ENCODE peak calls at places on chromosomes 11 and 22, in eight cellular contexts. R is fibroblast of pulmonary artery, I is fibroblast of villous mesenchyme, O is mesothelial cell of epicardium, G is AG04450, M is AG04449, C is cardiac muscle cell, Y is ascending aorta. D is an unnamed sample.
A peak's percentile ranks its signal among the peaks of the same experiment; 100 is the strongest.

GRCh38 chr22:25054943-25055511 is 102.5 kb downstream of the KIAA1671 start:
- DNase-seq in M (no peak), Y (no peak), I (no peak), R (no peak), O (no peak), G (no peak), C (no peak), D (peak; percentile 67)

GRCh38 chr22:22709719-22710445 is 65.5 kb downstream of the GGTLC2 start:
- DNase-seq in O (no peak), M (no peak), G (no peak), C (no peak), R (no peak), Y (no peak), I (no peak), D (no peak)

GRCh38 chr11:14112721-14113120 is 150.2 kb downstream of the SPON1 start:
- DNase-seq in M (no peak), G (no peak), I (no peak), R (no peak), O (no peak), Y (no peak), C (no peak), D (no peak)

GRCh38 chr11:93085097-93085496 is 112.7 kb downstream of the SLC36A4 start:
- DNase-seq in R (no peak), C (no peak), Y (no peak), O (no peak), M (no peak), G (no peak), I (no peak), D (no peak)

GRCh38 chr11:107679255-107680024 is 32.4 kb downstream of the SLN start:
- DNase-seq in R (no peak), G (no peak), C (no peak), O (no peak), Y (no peak), M (no peak), I (no peak), D (no peak)

GRCh38 chr11:7278314-7278917 is 26.7 kb downstream of the SYT9 start:
- DNase-seq in C (peak; percentile 53), M (no peak), Y (no peak), R (peak; percentile 57), G (no peak), I (peak; percentile 41), O (no peak), D (no peak)

GRCh38 chr11:76859708-76860233 is 947 bp upstream of the ACER3 start:
- DNase-seq in Y (no peak), R (no peak), O (no peak), C (no peak), M (no peak), I (no peak), G (no peak), D (no peak)

GRCh38 chr11:122556605-122557004 is 98.9 kb upstream of the UBASH3B start:
- DNase-seq in G (no peak), R (no peak), Y (no peak), M (no peak), O (peak; percentile 71), I (no peak), C (peak; percentile 43), D (no peak)

GRCh38 chr11:59012942-59013256 is 73.2 kb upstream of the GLYATL1B start:
- DNase-seq in O (no peak), R (no peak), C (no peak), M (no peak), Y (no peak), I (no peak), G (no peak), D (no peak)

GRCh38 chr11:8063319-8063718 is 17.7 kb upstream of the TUB start:
- DNase-seq in M (no peak), Y (no peak), I (peak; percentile 30), C (no peak), O (no peak), G (no peak), R (peak; percentile 33), D (no peak)

GRCh38 chr11:79092791-79093313 is 348.0 kb downstream of the TENM4 start:
- DNase-seq in O (no peak), M (peak; percentile 99), R (peak; percentile 99), G (peak; percentile 99), I (peak; percentile 88), Y (no peak), C (no peak), D (no peak)

GRCh38 chr11:76791861-76792260 is 8.7 kb downstream of the TSKU start:
- DNase-seq in G (no peak), Y (no peak), C (no peak), I (peak; percentile 85), M (no peak), R (peak; percentile 53), O (no peak), D (no peak)

GRCh38 chr11:123062892-123063395 is 1.0 kb upstream of the HSPA8 start:
- DNase-seq in C (peak; percentile 52), M (no peak), G (peak; percentile 11), Y (no peak), R (peak; percentile 58), I (peak; percentile 62), O (no peak), D (no peak)

GRCh38 chr11:45100338-45100737 is 46.1 kb upstream of the PRDM11 start:
- DNase-seq in M (no peak), O (no peak), G (no peak), I (peak; percentile 36), R (peak; percentile 55), C (no peak), Y (no peak), D (no peak)

GRCh38 chr11:10318527-10318802 is 13.6 kb downstream of the ADM start:
- DNase-seq in Y (no peak), O (no peak), C (no peak), I (no peak), R (no peak), M (no peak), G (no peak), D (no peak)

GRCh38 chr11:27723685-27724084 is 23.4 kb upstream of the BDNF start:
- DNase-seq in G (no peak), R (no peak), Y (no peak), C (no peak), M (no peak), O (no peak), I (no peak), D (no peak)

GRCh38 chr11:56693428-56693827 is 5.5 kb upstream of the OR9G1 start:
- DNase-seq in I (no peak), G (no peak), Y (no peak), M (no peak), O (no peak), C (no peak), R (no peak), D (no peak)

DNA sequence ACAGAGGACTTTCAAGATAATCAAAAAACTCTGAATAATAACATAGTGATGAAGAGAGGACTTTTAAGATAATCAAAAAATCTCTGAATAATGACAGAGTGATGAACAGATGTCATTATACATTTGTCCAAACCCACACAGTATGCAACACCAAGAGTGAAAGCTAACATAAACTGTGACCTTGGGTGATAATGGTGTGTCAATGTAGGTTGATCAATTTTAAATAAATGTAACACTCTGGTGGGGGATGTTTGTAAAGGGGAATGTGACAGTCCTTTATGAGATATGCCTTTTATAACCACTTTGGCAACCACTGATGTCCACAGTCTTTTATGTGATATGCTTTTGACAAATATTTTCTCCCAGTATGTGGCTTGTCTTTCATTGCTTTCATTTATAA is 10.3 kb upstream of the OR9G1 start:
- DNase-seq in G (no peak), C (no peak), O (no peak), R (no peak), Y (no peak), M (no peak), I (no peak), D (no peak)
- TF ChIP-seq CTCF in G (no peak), C (no peak), O (no peak), R (no peak), Y (no peak), M (no peak), I (no peak), D (no peak)

GRCh38 chr11:1514349-1515061 is 27.9 kb upstream of the MOB2 start:
- DNase-seq in M (no peak), I (no peak), G (no peak), C (no peak), O (no peak), Y (no peak), R (no peak), D (no peak)
- TF ChIP-seq CTCF in M (no peak), I (no peak), G (no peak), C (no peak), O (no peak), Y (no peak), R (no peak), D (no peak)

DNA sequence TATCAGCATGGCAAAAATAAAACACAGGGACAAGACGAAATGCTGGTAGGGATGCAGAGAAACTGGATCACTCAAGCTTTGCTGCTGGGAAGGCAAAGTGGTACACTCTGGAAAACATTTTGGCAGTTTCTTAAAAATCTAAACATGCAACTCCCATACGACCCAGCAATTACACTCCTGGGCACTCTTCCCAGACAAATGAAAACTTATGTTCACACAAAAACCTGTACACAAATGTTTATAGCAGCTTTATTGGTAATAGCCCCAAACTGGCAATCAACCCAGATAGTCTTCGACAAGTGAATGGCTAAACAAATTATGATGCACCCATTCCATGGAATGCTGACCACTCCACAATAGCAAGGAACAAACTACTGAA is 35.8 kb upstream of the PRR5 start:
- DNase-seq in M (no peak), Y (no peak), I (no peak), R (no peak), G (no peak), O (no peak), C (no peak), D (no peak)
- TF ChIP-seq CTCF in M (no peak), Y (no peak), I (no peak), R (no peak), G (no peak), O (no peak), C (no peak), D (no peak)

DNA sequence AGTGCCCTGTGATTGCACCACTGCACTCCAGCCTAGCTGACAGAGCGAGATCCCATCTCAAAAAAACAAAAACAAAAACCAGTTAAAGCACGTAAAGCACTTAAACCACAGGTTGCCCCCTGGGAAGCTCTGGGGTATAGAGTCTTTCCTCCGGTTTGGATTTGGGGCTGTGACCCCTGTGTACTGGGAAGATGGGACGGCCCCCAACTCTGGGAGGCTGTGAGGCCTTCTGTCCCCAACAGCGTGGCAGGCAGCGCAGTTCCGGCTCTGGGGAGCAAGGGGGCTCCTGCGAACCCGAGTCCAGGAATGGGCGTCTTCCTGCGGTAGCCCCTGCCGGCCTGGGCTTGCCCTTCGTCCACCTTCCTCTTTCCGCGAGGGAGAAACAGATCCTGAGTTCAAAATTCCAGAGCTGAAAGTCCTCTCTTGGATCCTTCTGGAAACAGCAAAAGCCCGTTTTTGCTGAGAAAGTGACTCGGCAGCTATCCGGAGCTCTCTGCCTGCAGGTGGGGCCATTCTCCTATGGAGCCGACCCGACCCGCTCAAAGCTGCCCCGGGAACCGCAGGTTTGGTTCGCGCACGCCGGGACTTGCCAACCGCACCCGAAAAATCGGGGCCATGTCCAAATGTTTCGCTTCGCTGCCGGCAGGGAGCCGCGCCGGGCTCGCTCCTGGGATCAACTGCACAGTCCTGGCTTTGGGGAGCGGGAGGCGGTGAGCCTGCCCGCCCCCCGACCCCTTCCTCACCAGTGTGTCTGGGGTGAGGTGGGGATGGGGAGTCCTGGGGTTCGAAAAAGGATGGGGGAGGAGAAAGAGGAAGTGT is 36.3 kb upstream of the POLA2 start:
- DNase-seq in C (peak; percentile 49), R (peak; percentile 66), O (no peak), G (peak; percentile 6), Y (no peak), I (peak; percentile 62), M (no peak), D (no peak)
- TF ChIP-seq CTCF in C (peak; percentile 64), R (peak; percentile 61), O (peak; percentile 22), G (peak; percentile 65), Y (peak; percentile 41), I (peak; percentile 60), M (peak; percentile 47), D (no peak)

GRCh38 chr11:118790357-118791014 is 478 bp downstream of the DDX6 start:
- DNase-seq in O (no peak), R (peak; percentile 53), M (no peak), C (peak; percentile 66), Y (peak; percentile 15), G (no peak), I (peak; percentile 78), D (peak; percentile 56)
- TF ChIP-seq CTCF in O (no peak), R (peak; percentile 45), M (peak; percentile 53), C (peak; percentile 56), Y (peak; percentile 31), G (peak; percentile 60), I (peak; percentile 53), D (no peak)